ENCODE peak calls at places on chromosomes 5 and 9, in eight cellular contexts. One of them, this sample, is unnamed.

GRCh38 chr5:71767661-71768060 is 48.6 kb downstream of the CARTPT start:
- DNase-seq in activated B cell treated with CpG ODN at 0.5 μM for 24 hours: no peak
- DNase-seq in activated CD8-positive, alpha-beta T cell treated with anti-CD3 and anti-CD28 coated beads for 36 hours: no peak
- DNase-seq in astrocyte of the spinal cord: peak
- DNase-seq in AG09319: no peak
- DNase-seq in stomach: no peak
- DNase-seq in fibroblast of lung: peak
- DNase-seq in bronchial epithelial cell: no peak
- DNase-seq in this sample: no peak

GRCh38 chr5:73693573-73694061 is 67.6 kb downstream of the ARHGEF28 start:
- DNase-seq in stomach: no peak
- DNase-seq in astrocyte of the spinal cord: peak
- DNase-seq in fibroblast of lung: peak
- DNase-seq in bronchial epithelial cell: peak
- DNase-seq in activated B cell treated with CpG ODN at 0.5 μM for 24 hours: no peak
- DNase-seq in activated CD8-positive, alpha-beta T cell treated with anti-CD3 and anti-CD28 coated beads for 36 hours: peak
- DNase-seq in AG09319: no peak
- DNase-seq in this sample: no peak

GRCh38 chr9:122347348-122348287 is 23.2 kb upstream of the PTGS1 start:
- DNase-seq in stomach: no peak
- DNase-seq in astrocyte of the spinal cord: no peak
- DNase-seq in AG09319: no peak
- DNase-seq in fibroblast of lung: peak
- DNase-seq in bronchial epithelial cell: peak
- DNase-seq in activated CD8-positive, alpha-beta T cell treated with anti-CD3 and anti-CD28 coated beads for 36 hours: peak
- DNase-seq in activated B cell treated with CpG ODN at 0.5 μM for 24 hours: no peak
- DNase-seq in this sample: no peak

GRCh38 chr5:57042524-57042931 is 90.6 kb upstream of the MIER3 start:
- DNase-seq in activated B cell treated with CpG ODN at 0.5 μM for 24 hours: no peak
- DNase-seq in AG09319: no peak
- DNase-seq in bronchial epithelial cell: no peak
- DNase-seq in fibroblast of lung: no peak
- DNase-seq in activated CD8-positive, alpha-beta T cell treated with anti-CD3 and anti-CD28 coated beads for 36 hours: no peak
- DNase-seq in astrocyte of the spinal cord: no peak
- DNase-seq in stomach: no peak
- DNase-seq in this sample: no peak

GRCh38 chr5:106481375-106481774 is 1189.4 kb downstream of the EFNA5 start:
- DNase-seq in astrocyte of the spinal cord: peak
- DNase-seq in activated B cell treated with CpG ODN at 0.5 μM for 24 hours: no peak
- DNase-seq in bronchial epithelial cell: peak
- DNase-seq in AG09319: no peak
- DNase-seq in activated CD8-positive, alpha-beta T cell treated with anti-CD3 and anti-CD28 coated beads for 36 hours: no peak
- DNase-seq in fibroblast of lung: peak
- DNase-seq in stomach: no peak
- DNase-seq in this sample: no peak

GRCh38 chr5:125311743-125312142 is 565.3 kb upstream of the ZNF608 start:
- DNase-seq in astrocyte of the spinal cord: peak
- DNase-seq in activated CD8-positive, alpha-beta T cell treated with anti-CD3 and anti-CD28 coated beads for 36 hours: no peak
- DNase-seq in stomach: no peak
- DNase-seq in fibroblast of lung: peak
- DNase-seq in AG09319: peak
- DNase-seq in activated B cell treated with CpG ODN at 0.5 μM for 24 hours: no peak
- DNase-seq in bronchial epithelial cell: peak
- DNase-seq in this sample: no peak

GRCh38 chr5:27312291-27312690 is 273.9 kb upstream of the CDH9 start:
- DNase-seq in activated CD8-positive, alpha-beta T cell treated with anti-CD3 and anti-CD28 coated beads for 36 hours: no peak
- DNase-seq in activated B cell treated with CpG ODN at 0.5 μM for 24 hours: no peak
- DNase-seq in stomach: no peak
- DNase-seq in bronchial epithelial cell: no peak
- DNase-seq in AG09319: no peak
- DNase-seq in astrocyte of the spinal cord: no peak
- DNase-seq in fibroblast of lung: no peak
- DNase-seq in this sample: no peak

GRCh38 chr5:57650360-57651069 is 167.9 kb upstream of the ACTBL2 start:
- DNase-seq in activated CD8-positive, alpha-beta T cell treated with anti-CD3 and anti-CD28 coated beads for 36 hours: peak
- DNase-seq in bronchial epithelial cell: peak
- DNase-seq in fibroblast of lung: peak
- DNase-seq in AG09319: peak
- DNase-seq in activated B cell treated with CpG ODN at 0.5 μM for 24 hours: no peak
- DNase-seq in stomach: peak
- DNase-seq in astrocyte of the spinal cord: peak
- DNase-seq in this sample: peak

GRCh38 chr5:158119852-158120708 is 261.1 kb upstream of the CLINT1 start:
- DNase-seq in activated B cell treated with CpG ODN at 0.5 μM for 24 hours: no peak
- DNase-seq in bronchial epithelial cell: no peak
- DNase-seq in fibroblast of lung: peak
- DNase-seq in AG09319: peak
- DNase-seq in activated CD8-positive, alpha-beta T cell treated with anti-CD3 and anti-CD28 coated beads for 36 hours: no peak
- DNase-seq in astrocyte of the spinal cord: peak
- DNase-seq in stomach: no peak
- DNase-seq in this sample: no peak

GRCh38 chr5:30099634-30100033 is 1093.9 kb upstream of the CDH6 start:
- DNase-seq in stomach: no peak
- DNase-seq in activated B cell treated with CpG ODN at 0.5 μM for 24 hours: no peak
- DNase-seq in bronchial epithelial cell: no peak
- DNase-seq in fibroblast of lung: peak
- DNase-seq in astrocyte of the spinal cord: peak
- DNase-seq in activated CD8-positive, alpha-beta T cell treated with anti-CD3 and anti-CD28 coated beads for 36 hours: no peak
- DNase-seq in AG09319: no peak
- DNase-seq in this sample: no peak

GRCh38 chr9:107213561-107214028 is 69.5 kb upstream of the RAD23B start:
- DNase-seq in stomach: no peak
- DNase-seq in activated CD8-positive, alpha-beta T cell treated with anti-CD3 and anti-CD28 coated beads for 36 hours: peak
- DNase-seq in AG09319: peak
- DNase-seq in bronchial epithelial cell: peak
- DNase-seq in fibroblast of lung: peak
- DNase-seq in activated B cell treated with CpG ODN at 0.5 μM for 24 hours: no peak
- DNase-seq in astrocyte of the spinal cord: peak
- DNase-seq in this sample: peak

GRCh38 chr5:35785601-35786085 is 71.0 kb upstream of the IL7R start:
- DNase-seq in bronchial epithelial cell: no peak
- DNase-seq in activated CD8-positive, alpha-beta T cell treated with anti-CD3 and anti-CD28 coated beads for 36 hours: peak
- DNase-seq in activated B cell treated with CpG ODN at 0.5 μM for 24 hours: no peak
- DNase-seq in fibroblast of lung: peak
- DNase-seq in astrocyte of the spinal cord: no peak
- DNase-seq in stomach: no peak
- DNase-seq in AG09319: no peak
- DNase-seq in this sample: no peak

GRCh38 chr5:55063220-55063863 is 39.1 kb upstream of the GZMA start:
- DNase-seq in fibroblast of lung: peak
- DNase-seq in AG09319: no peak
- DNase-seq in stomach: no peak
- DNase-seq in astrocyte of the spinal cord: peak
- DNase-seq in activated CD8-positive, alpha-beta T cell treated with anti-CD3 and anti-CD28 coated beads for 36 hours: no peak
- DNase-seq in activated B cell treated with CpG ODN at 0.5 μM for 24 hours: no peak
- DNase-seq in bronchial epithelial cell: peak
- DNase-seq in this sample: no peak

GRCh38 chr5:13250450-13251291 is 693.8 kb downstream of the DNAH5 start:
- DNase-seq in activated CD8-positive, alpha-beta T cell treated with anti-CD3 and anti-CD28 coated beads for 36 hours: no peak
- DNase-seq in stomach: no peak
- DNase-seq in astrocyte of the spinal cord: no peak
- DNase-seq in activated B cell treated with CpG ODN at 0.5 μM for 24 hours: no peak
- DNase-seq in bronchial epithelial cell: peak
- DNase-seq in AG09319: no peak
- DNase-seq in fibroblast of lung: no peak
- DNase-seq in this sample: peak

GRCh38 chr5:158013939-158014338 is 155.0 kb upstream of the CLINT1 start:
- DNase-seq in activated CD8-positive, alpha-beta T cell treated with anti-CD3 and anti-CD28 coated beads for 36 hours: peak
- DNase-seq in bronchial epithelial cell: peak
- DNase-seq in astrocyte of the spinal cord: no peak
- DNase-seq in fibroblast of lung: peak
- DNase-seq in activated B cell treated with CpG ODN at 0.5 μM for 24 hours: no peak
- DNase-seq in AG09319: no peak
- DNase-seq in stomach: no peak
- DNase-seq in this sample: peak

GRCh38 chr5:174307656-174308271 is 262.3 kb downstream of the NSG2 start:
- DNase-seq in astrocyte of the spinal cord: no peak
- DNase-seq in stomach: no peak
- DNase-seq in bronchial epithelial cell: no peak
- DNase-seq in activated CD8-positive, alpha-beta T cell treated with anti-CD3 and anti-CD28 coated beads for 36 hours: no peak
- DNase-seq in AG09319: no peak
- DNase-seq in fibroblast of lung: no peak
- DNase-seq in activated B cell treated with CpG ODN at 0.5 μM for 24 hours: no peak
- DNase-seq in this sample: no peak

GRCh38 chr5:42721484-42721883 is 35.1 kb upstream of the CCDC152 start:
- DNase-seq in stomach: no peak
- DNase-seq in bronchial epithelial cell: no peak
- DNase-seq in activated B cell treated with CpG ODN at 0.5 μM for 24 hours: no peak
- DNase-seq in astrocyte of the spinal cord: no peak
- DNase-seq in fibroblast of lung: peak
- DNase-seq in activated CD8-positive, alpha-beta T cell treated with anti-CD3 and anti-CD28 coated beads for 36 hours: no peak
- DNase-seq in AG09319: no peak
- DNase-seq in this sample: no peak

GRCh38 chr5:171693397-171693796 is 92.2 kb upstream of the SMIM23 start:
- DNase-seq in bronchial epithelial cell: peak
- DNase-seq in astrocyte of the spinal cord: no peak
- DNase-seq in stomach: no peak
- DNase-seq in AG09319: no peak
- DNase-seq in activated CD8-positive, alpha-beta T cell treated with anti-CD3 and anti-CD28 coated beads for 36 hours: no peak
- DNase-seq in activated B cell treated with CpG ODN at 0.5 μM for 24 hours: no peak
- DNase-seq in fibroblast of lung: no peak
- DNase-seq in this sample: no peak

GRCh38 chr5:139668924-139669680 is 21.0 kb downstream of the CXXC5 start:
- DNase-seq in activated B cell treated with CpG ODN at 0.5 μM for 24 hours: no peak
- DNase-seq in astrocyte of the spinal cord: no peak
- DNase-seq in AG09319: no peak
- DNase-seq in fibroblast of lung: no peak
- DNase-seq in bronchial epithelial cell: no peak
- DNase-seq in activated CD8-positive, alpha-beta T cell treated with anti-CD3 and anti-CD28 coated beads for 36 hours: no peak
- DNase-seq in stomach: no peak
- DNase-seq in this sample: no peak

GRCh38 chr5:98416541-98416940 is 356.9 kb upstream of the RGMB start:
- DNase-seq in activated B cell treated with CpG ODN at 0.5 μM for 24 hours: no peak
- DNase-seq in astrocyte of the spinal cord: peak
- DNase-seq in fibroblast of lung: peak
- DNase-seq in bronchial epithelial cell: peak
- DNase-seq in stomach: no peak
- DNase-seq in activated CD8-positive, alpha-beta T cell treated with anti-CD3 and anti-CD28 coated beads for 36 hours: no peak
- DNase-seq in AG09319: no peak
- DNase-seq in this sample: no peak

GRCh38 chr9:15246688-15247087 is 60.3 kb downstream of the TTC39B start:
- DNase-seq in AG09319: no peak
- DNase-seq in activated CD8-positive, alpha-beta T cell treated with anti-CD3 and anti-CD28 coated beads for 36 hours: peak
- DNase-seq in stomach: no peak
- DNase-seq in fibroblast of lung: peak
- DNase-seq in astrocyte of the spinal cord: peak
- DNase-seq in bronchial epithelial cell: peak
- DNase-seq in activated B cell treated with CpG ODN at 0.5 μM for 24 hours: no peak
- DNase-seq in this sample: no peak

GRCh38 chr5:134247411-134247810 is 21.5 kb upstream of the PPP2CA start:
- DNase-seq in astrocyte of the spinal cord: peak
- DNase-seq in stomach: no peak
- DNase-seq in activated B cell treated with CpG ODN at 0.5 μM for 24 hours: no peak
- DNase-seq in fibroblast of lung: peak
- DNase-seq in activated CD8-positive, alpha-beta T cell treated with anti-CD3 and anti-CD28 coated beads for 36 hours: no peak
- DNase-seq in AG09319: peak
- DNase-seq in bronchial epithelial cell: peak
- DNase-seq in this sample: no peak

GRCh38 chr5:132883261-132883834 is 9.9 kb downstream of the LEAP2 start:
- DNase-seq in bronchial epithelial cell: peak
- DNase-seq in astrocyte of the spinal cord: peak
- DNase-seq in AG09319: peak
- DNase-seq in stomach: peak
- DNase-seq in activated CD8-positive, alpha-beta T cell treated with anti-CD3 and anti-CD28 coated beads for 36 hours: peak
- DNase-seq in fibroblast of lung: peak
- DNase-seq in activated B cell treated with CpG ODN at 0.5 μM for 24 hours: no peak
- DNase-seq in this sample: peak

GRCh38 chr9:72364679-72365524 is at the start of gene ZFAND5:
- DNase-seq in AG09319: peak
- DNase-seq in astrocyte of the spinal cord: peak
- DNase-seq in bronchial epithelial cell: peak
- DNase-seq in activated CD8-positive, alpha-beta T cell treated with anti-CD3 and anti-CD28 coated beads for 36 hours: peak
- DNase-seq in stomach: peak
- DNase-seq in activated B cell treated with CpG ODN at 0.5 μM for 24 hours: peak
- DNase-seq in fibroblast of lung: peak
- DNase-seq in this sample: peak
- TF ChIP-seq CTCF in AG09319: no peak
- TF ChIP-seq CTCF in astrocyte of the spinal cord: no peak
- TF ChIP-seq CTCF in bronchial epithelial cell: peak
- TF ChIP-seq CTCF in activated CD8-positive, alpha-beta T cell treated with anti-CD3 and anti-CD28 coated beads for 36 hours: no peak
- TF ChIP-seq CTCF in stomach: no peak
- TF ChIP-seq CTCF in activated B cell treated with CpG ODN at 0.5 μM for 24 hours: no peak
- TF ChIP-seq CTCF in fibroblast of lung: no peak
- TF ChIP-seq CTCF in this sample: no peak

GRCh38 chr9:77449177-77450092 is 198.7 kb downstream of the GNA14 start:
- DNase-seq in stomach: no peak
- DNase-seq in astrocyte of the spinal cord: peak
- DNase-seq in fibroblast of lung: peak
- DNase-seq in activated B cell treated with CpG ODN at 0.5 μM for 24 hours: no peak
- DNase-seq in bronchial epithelial cell: peak
- DNase-seq in AG09319: no peak
- DNase-seq in activated CD8-positive, alpha-beta T cell treated with anti-CD3 and anti-CD28 coated beads for 36 hours: no peak
- DNase-seq in this sample: no peak
- TF ChIP-seq CTCF in stomach: no peak
- TF ChIP-seq CTCF in astrocyte of the spinal cord: no peak
- TF ChIP-seq CTCF in fibroblast of lung: no peak
- TF ChIP-seq CTCF in activated B cell treated with CpG ODN at 0.5 μM for 24 hours: no peak
- TF ChIP-seq CTCF in bronchial epithelial cell: no peak
- TF ChIP-seq CTCF in AG09319: no peak
- TF ChIP-seq CTCF in activated CD8-positive, alpha-beta T cell treated with anti-CD3 and anti-CD28 coated beads for 36 hours: no peak
- TF ChIP-seq CTCF in this sample: no peak

DNA sequence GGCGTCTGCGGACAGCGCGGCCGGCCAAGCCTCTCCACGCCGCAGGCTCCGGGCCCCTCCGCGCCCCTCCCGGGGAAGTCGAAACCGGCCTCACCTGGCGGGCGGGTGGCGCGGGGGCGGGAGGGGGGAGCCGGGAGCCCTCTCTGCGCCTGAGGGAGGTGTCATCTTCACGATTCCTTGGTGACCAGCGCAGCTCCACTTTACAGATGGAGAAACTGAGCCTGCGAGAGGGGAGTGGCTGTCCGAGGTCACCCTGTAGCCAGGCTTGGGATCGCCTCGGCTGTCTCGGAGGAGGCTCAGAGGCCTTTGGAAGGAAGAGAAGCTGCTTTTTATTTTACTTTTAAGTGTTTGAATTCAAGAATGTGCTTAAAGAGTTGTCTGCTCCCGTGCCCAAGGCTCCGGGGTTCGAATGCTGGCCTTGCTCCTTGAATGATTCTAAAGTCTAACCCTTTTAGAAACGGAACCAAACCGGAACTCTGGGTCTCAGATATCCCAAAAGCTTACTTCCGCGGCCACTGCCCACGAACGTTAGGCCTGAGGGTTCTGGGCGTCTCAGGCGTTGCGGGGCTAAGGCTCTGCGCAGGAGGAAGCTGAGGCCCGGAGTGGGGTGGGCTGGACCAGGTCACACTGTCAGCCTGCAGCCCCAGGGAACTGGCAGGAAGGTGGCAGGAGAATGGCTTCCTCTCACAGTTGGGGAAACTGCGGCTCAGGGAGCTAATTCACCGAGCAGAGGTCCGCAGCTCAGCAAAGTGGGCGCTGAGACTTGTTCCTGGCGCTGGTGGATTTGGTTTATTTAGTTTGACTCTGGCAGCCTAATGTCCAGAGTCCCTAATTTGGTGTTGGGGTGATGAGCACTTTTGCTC is 827 bp downstream of the SUSD3 start:
- DNase-seq in bronchial epithelial cell: no peak
- DNase-seq in AG09319: no peak
- DNase-seq in activated B cell treated with CpG ODN at 0.5 μM for 24 hours: no peak
- DNase-seq in astrocyte of the spinal cord: no peak
- DNase-seq in activated CD8-positive, alpha-beta T cell treated with anti-CD3 and anti-CD28 coated beads for 36 hours: peak
- DNase-seq in stomach: peak
- DNase-seq in fibroblast of lung: no peak
- DNase-seq in this sample: peak
- TF ChIP-seq CTCF in bronchial epithelial cell: no peak
- TF ChIP-seq CTCF in AG09319: no peak
- TF ChIP-seq CTCF in activated B cell treated with CpG ODN at 0.5 μM for 24 hours: no peak
- TF ChIP-seq CTCF in astrocyte of the spinal cord: no peak
- TF ChIP-seq CTCF in activated CD8-positive, alpha-beta T cell treated with anti-CD3 and anti-CD28 coated beads for 36 hours: no peak
- TF ChIP-seq CTCF in stomach: no peak
- TF ChIP-seq CTCF in fibroblast of lung: no peak
- TF ChIP-seq CTCF in this sample: no peak

GRCh38 chr9:83583151-83584014 is 39.6 kb upstream of the IDNK start:
- DNase-seq in activated CD8-positive, alpha-beta T cell treated with anti-CD3 and anti-CD28 coated beads for 36 hours: peak
- DNase-seq in AG09319: no peak
- DNase-seq in activated B cell treated with CpG ODN at 0.5 μM for 24 hours: no peak
- DNase-seq in astrocyte of the spinal cord: peak
- DNase-seq in fibroblast of lung: peak
- DNase-seq in bronchial epithelial cell: peak
- DNase-seq in stomach: peak
- DNase-seq in this sample: peak
- TF ChIP-seq CTCF in activated CD8-positive, alpha-beta T cell treated with anti-CD3 and anti-CD28 coated beads for 36 hours: peak
- TF ChIP-seq CTCF in AG09319: peak
- TF ChIP-seq CTCF in activated B cell treated with CpG ODN at 0.5 μM for 24 hours: no peak
- TF ChIP-seq CTCF in astrocyte of the spinal cord: peak
- TF ChIP-seq CTCF in fibroblast of lung: peak
- TF ChIP-seq CTCF in bronchial epithelial cell: peak
- TF ChIP-seq CTCF in stomach: no peak
- TF ChIP-seq CTCF in this sample: peak

This sample was measured in GM10248.